ENCODE peak calls at places on chromosome 11, in nine cellular contexts. One of them, this sample, is unnamed. For H3K36me3 and H3K27me3, the result is how much of the 10 kb centered on the place peaks cover.

GRCh38 chr11:31995525-31996123 is 95.2 kb upstream of the RCN1 start:
- DNase-seq in brain microvascular endothelial cell: no peak
- DNase-seq in ovary: no peak
- DNase-seq in cardiac muscle cell: no peak
- DNase-seq in RWPE2: no peak
- DNase-seq in endodermal cell: no peak
- DNase-seq in GM06990: peak
- DNase-seq in upper lobe of right lung: no peak
- DNase-seq in thoracic aorta: no peak
- DNase-seq in this sample: no peak

GRCh38 chr11:33059331-33060007 is 20.1 kb downstream of the TCP11L1 start:
- DNase-seq in cardiac muscle cell: no peak
- DNase-seq in endodermal cell: peak
- DNase-seq in GM06990: no peak
- DNase-seq in ovary: no peak
- DNase-seq in upper lobe of right lung: no peak
- DNase-seq in RWPE2: no peak
- DNase-seq in brain microvascular endothelial cell: no peak
- DNase-seq in thoracic aorta: no peak
- DNase-seq in this sample: no peak

GRCh38 chr11:75280770-75281468 is 40.3 kb downstream of the TPBGL start:
- DNase-seq in endodermal cell: peak
- DNase-seq in brain microvascular endothelial cell: no peak
- DNase-seq in RWPE2: no peak
- DNase-seq in thoracic aorta: no peak
- DNase-seq in upper lobe of right lung: peak
- DNase-seq in ovary: peak
- DNase-seq in GM06990: no peak
- DNase-seq in cardiac muscle cell: no peak
- DNase-seq in this sample: no peak

GRCh38 chr11:61694971-61695706 is 14.9 kb downstream of the DAGLA start:
- DNase-seq in ovary: peak
- DNase-seq in brain microvascular endothelial cell: no peak
- DNase-seq in GM06990: no peak
- DNase-seq in RWPE2: no peak
- DNase-seq in cardiac muscle cell: peak
- DNase-seq in upper lobe of right lung: peak
- DNase-seq in thoracic aorta: no peak
- DNase-seq in endodermal cell: peak
- DNase-seq in this sample: peak

GRCh38 chr11:118791015-118791960 is at the start of gene DDX6:
- DNase-seq in brain microvascular endothelial cell: peak
- DNase-seq in RWPE2: peak
- DNase-seq in endodermal cell: peak
- DNase-seq in upper lobe of right lung: peak
- DNase-seq in cardiac muscle cell: peak
- DNase-seq in ovary: peak
- DNase-seq in thoracic aorta: peak
- DNase-seq in GM06990: peak
- DNase-seq in this sample: peak

GRCh38 chr11:70641366-70641765 is 243.0 kb downstream of the CTTN start:
- DNase-seq in GM06990: no peak
- DNase-seq in cardiac muscle cell: peak
- DNase-seq in endodermal cell: peak
- DNase-seq in ovary: no peak
- DNase-seq in thoracic aorta: no peak
- DNase-seq in upper lobe of right lung: no peak
- DNase-seq in brain microvascular endothelial cell: no peak
- DNase-seq in RWPE2: no peak
- DNase-seq in this sample: peak

GRCh38 chr11:3840870-3841425 is at the start of gene RHOG:
- DNase-seq in cardiac muscle cell: peak
- DNase-seq in upper lobe of right lung: peak
- DNase-seq in thoracic aorta: peak
- DNase-seq in GM06990: peak
- DNase-seq in endodermal cell: peak
- DNase-seq in brain microvascular endothelial cell: no peak
- DNase-seq in RWPE2: peak
- DNase-seq in ovary: peak
- DNase-seq in this sample: peak

GRCh38 chr11:86802146-86802545 is 1.8 kb downstream of the PRSS23 start:
- DNase-seq in endodermal cell: no peak
- DNase-seq in ovary: no peak
- DNase-seq in RWPE2: no peak
- DNase-seq in thoracic aorta: no peak
- DNase-seq in GM06990: no peak
- DNase-seq in cardiac muscle cell: no peak
- DNase-seq in brain microvascular endothelial cell: no peak
- DNase-seq in upper lobe of right lung: no peak
- DNase-seq in this sample: no peak

GRCh38 chr11:112320668-112321067 is 60.0 kb upstream of the PLET1 start:
- DNase-seq in GM06990: no peak
- DNase-seq in upper lobe of right lung: peak
- DNase-seq in thoracic aorta: peak
- DNase-seq in cardiac muscle cell: peak
- DNase-seq in ovary: peak
- DNase-seq in RWPE2: peak
- DNase-seq in endodermal cell: no peak
- DNase-seq in brain microvascular endothelial cell: peak
- DNase-seq in this sample: no peak

GRCh38 chr11:100830295-100830694 is 143.2 kb downstream of the ARHGAP42 start:
- DNase-seq in upper lobe of right lung: no peak
- DNase-seq in brain microvascular endothelial cell: peak
- DNase-seq in ovary: no peak
- DNase-seq in RWPE2: no peak
- DNase-seq in cardiac muscle cell: peak
- DNase-seq in endodermal cell: peak
- DNase-seq in thoracic aorta: no peak
- DNase-seq in GM06990: no peak
- DNase-seq in this sample: no peak

GRCh38 chr11:44606472-44606871 is 41.0 kb downstream of the CD82 start:
- DNase-seq in cardiac muscle cell: no peak
- DNase-seq in ovary: no peak
- DNase-seq in endodermal cell: no peak
- DNase-seq in RWPE2: no peak
- DNase-seq in GM06990: no peak
- DNase-seq in thoracic aorta: no peak
- DNase-seq in upper lobe of right lung: no peak
- DNase-seq in brain microvascular endothelial cell: no peak
- DNase-seq in this sample: no peak

GRCh38 chr11:44605965-44606364 is 40.5 kb downstream of the CD82 start:
- DNase-seq in ovary: no peak
- DNase-seq in GM06990: no peak
- DNase-seq in upper lobe of right lung: no peak
- DNase-seq in brain microvascular endothelial cell: no peak
- DNase-seq in endodermal cell: no peak
- DNase-seq in RWPE2: no peak
- DNase-seq in cardiac muscle cell: no peak
- DNase-seq in thoracic aorta: no peak
- DNase-seq in this sample: no peak

GRCh38 chr11:44602810-44603410 is 37.4 kb downstream of the CD82 start:
- DNase-seq in thoracic aorta: no peak
- DNase-seq in upper lobe of right lung: no peak
- DNase-seq in GM06990: no peak
- DNase-seq in endodermal cell: no peak
- DNase-seq in cardiac muscle cell: no peak
- DNase-seq in RWPE2: no peak
- DNase-seq in brain microvascular endothelial cell: no peak
- DNase-seq in ovary: no peak
- DNase-seq in this sample: no peak

GRCh38 chr11:44605068-44605708 is 39.7 kb downstream of the CD82 start:
- DNase-seq in brain microvascular endothelial cell: no peak
- DNase-seq in thoracic aorta: no peak
- DNase-seq in RWPE2: no peak
- DNase-seq in GM06990: no peak
- DNase-seq in ovary: no peak
- DNase-seq in endodermal cell: no peak
- DNase-seq in upper lobe of right lung: no peak
- DNase-seq in cardiac muscle cell: no peak
- DNase-seq in this sample: no peak

DNA sequence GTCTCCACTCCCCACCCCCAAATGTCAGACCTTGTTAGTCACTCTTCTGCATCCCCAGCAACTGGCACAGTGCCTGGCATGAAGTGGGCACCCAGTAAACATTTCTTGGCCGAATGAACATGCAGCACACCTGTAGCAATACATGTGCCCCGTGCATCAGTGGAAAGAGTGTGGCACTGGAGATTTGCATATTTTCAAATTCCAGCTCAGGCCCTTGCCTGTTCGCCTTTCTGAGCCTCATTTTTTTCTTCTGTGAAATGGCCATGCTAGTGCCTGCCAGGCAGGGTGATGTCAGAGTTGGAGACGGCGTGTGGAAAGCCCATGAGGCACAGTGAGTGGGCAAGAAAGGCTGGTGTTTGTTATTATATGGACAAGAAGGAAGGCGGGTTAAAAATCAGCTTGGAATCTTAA is 38.7 kb downstream of the CD82 start:
- DNase-seq in cardiac muscle cell: no peak
- DNase-seq in RWPE2: no peak
- DNase-seq in GM06990: no peak
- DNase-seq in brain microvascular endothelial cell: no peak
- DNase-seq in ovary: no peak
- DNase-seq in upper lobe of right lung: no peak
- DNase-seq in thoracic aorta: peak
- DNase-seq in endodermal cell: no peak
- DNase-seq in this sample: no peak
- H3K4me3 ChIP-seq in cardiac muscle cell: no peak
- H3K4me3 ChIP-seq in RWPE2: no peak
- H3K4me3 ChIP-seq in GM06990: no peak
- H3K4me3 ChIP-seq in brain microvascular endothelial cell: no peak
- H3K4me3 ChIP-seq in ovary: no peak
- H3K4me3 ChIP-seq in upper lobe of right lung: no peak
- H3K4me3 ChIP-seq in thoracic aorta: no peak
- H3K4me3 ChIP-seq in endodermal cell: no peak
- H3K4me3 ChIP-seq in this sample: no peak

DNA sequence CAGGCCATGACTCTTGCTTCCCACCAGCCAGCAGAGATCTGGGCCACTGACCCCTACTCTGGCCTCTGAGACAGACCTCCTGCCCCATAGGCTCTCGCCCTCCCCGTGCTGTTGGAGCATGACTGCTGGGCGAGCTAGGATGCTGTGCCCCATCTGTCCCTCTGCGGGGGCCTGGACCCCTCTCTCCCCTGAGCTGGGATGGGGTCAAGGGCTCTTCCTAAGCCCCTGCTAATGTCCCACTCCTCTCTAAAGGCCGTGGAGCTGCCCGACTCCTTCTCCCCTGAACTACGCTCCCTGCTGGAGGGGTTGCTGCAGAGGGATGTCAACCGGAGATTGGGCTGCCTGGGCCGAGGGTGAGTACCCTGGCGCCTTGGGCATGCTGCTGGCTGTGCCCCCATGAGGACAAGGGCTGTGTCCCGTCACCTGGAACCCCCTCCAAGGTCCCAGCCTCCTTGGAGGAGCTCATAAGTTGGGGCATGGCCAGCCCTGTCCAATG is 6.2 kb upstream of the ANKRD13D start:
- DNase-seq in upper lobe of right lung: peak
- DNase-seq in ovary: peak
- DNase-seq in GM06990: no peak
- DNase-seq in RWPE2: no peak
- DNase-seq in endodermal cell: no peak
- DNase-seq in brain microvascular endothelial cell: no peak
- DNase-seq in thoracic aorta: no peak
- DNase-seq in cardiac muscle cell: no peak
- DNase-seq in this sample: no peak
- H3K36me3 ChIP-seq in upper lobe of right lung: half or more
- H3K36me3 ChIP-seq in ovary: under half
- H3K36me3 ChIP-seq in GM06990: half or more
- H3K36me3 ChIP-seq in RWPE2: half or more
- H3K36me3 ChIP-seq in endodermal cell: under half
- H3K36me3 ChIP-seq in brain microvascular endothelial cell: half or more
- H3K36me3 ChIP-seq in thoracic aorta: half or more
- H3K36me3 ChIP-seq in cardiac muscle cell: under half
- H3K36me3 ChIP-seq in this sample: under half

GRCh38 chr11:1560011-1560579 is 12.0 kb downstream of the DUSP8 start:
- DNase-seq in RWPE2: peak
- DNase-seq in ovary: no peak
- DNase-seq in endodermal cell: no peak
- DNase-seq in cardiac muscle cell: no peak
- DNase-seq in thoracic aorta: no peak
- DNase-seq in GM06990: no peak
- DNase-seq in brain microvascular endothelial cell: no peak
- DNase-seq in upper lobe of right lung: peak
- DNase-seq in this sample: peak

GRCh38 chr11:1562469-1563148 is 9.5 kb downstream of the DUSP8 start:
- DNase-seq in brain microvascular endothelial cell: no peak
- DNase-seq in ovary: no peak
- DNase-seq in GM06990: no peak
- DNase-seq in RWPE2: no peak
- DNase-seq in thoracic aorta: no peak
- DNase-seq in cardiac muscle cell: no peak
- DNase-seq in endodermal cell: no peak
- DNase-seq in upper lobe of right lung: peak
- DNase-seq in this sample: peak

GRCh38 chr11:1560618-1561251 is 11.3 kb downstream of the DUSP8 start:
- DNase-seq in upper lobe of right lung: no peak
- DNase-seq in endodermal cell: no peak
- DNase-seq in GM06990: no peak
- DNase-seq in RWPE2: no peak
- DNase-seq in cardiac muscle cell: no peak
- DNase-seq in thoracic aorta: no peak
- DNase-seq in brain microvascular endothelial cell: no peak
- DNase-seq in ovary: no peak
- DNase-seq in this sample: peak

GRCh38 chr11:1561955-1562354 is 10.1 kb downstream of the DUSP8 start:
- DNase-seq in endodermal cell: no peak
- DNase-seq in brain microvascular endothelial cell: no peak
- DNase-seq in ovary: no peak
- DNase-seq in upper lobe of right lung: peak
- DNase-seq in thoracic aorta: no peak
- DNase-seq in RWPE2: no peak
- DNase-seq in GM06990: no peak
- DNase-seq in cardiac muscle cell: no peak
- DNase-seq in this sample: peak

DNA sequence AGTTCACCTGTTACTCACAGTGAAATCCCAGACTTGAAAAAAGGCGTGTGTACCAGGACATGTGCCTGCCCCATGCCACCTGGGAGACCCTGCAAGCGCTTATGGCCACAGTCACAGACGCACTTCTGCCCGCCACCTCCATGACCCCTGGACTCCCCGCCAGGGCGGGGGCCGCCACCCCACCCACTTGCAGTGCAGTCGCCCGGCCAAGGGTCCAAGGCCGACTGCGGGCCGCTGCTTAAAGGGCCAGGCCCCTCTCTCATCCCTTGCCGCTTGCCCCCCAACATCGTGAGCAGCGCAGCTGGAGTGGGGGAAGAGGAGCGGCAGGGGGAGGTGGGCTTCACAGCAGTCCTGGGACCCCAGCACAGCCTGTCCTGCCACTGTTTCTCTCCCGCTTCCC is 10.8 kb downstream of the DUSP8 start:
- DNase-seq in thoracic aorta: no peak
- DNase-seq in cardiac muscle cell: no peak
- DNase-seq in RWPE2: no peak
- DNase-seq in ovary: no peak
- DNase-seq in GM06990: no peak
- DNase-seq in brain microvascular endothelial cell: no peak
- DNase-seq in upper lobe of right lung: peak
- DNase-seq in endodermal cell: no peak
- DNase-seq in this sample: no peak
- H3K27me3 ChIP-seq in thoracic aorta: under half
- H3K27me3 ChIP-seq in cardiac muscle cell: half or more
- H3K27me3 ChIP-seq in RWPE2: under half
- H3K27me3 ChIP-seq in ovary: under half
- H3K27me3 ChIP-seq in GM06990: under half
- H3K27me3 ChIP-seq in brain microvascular endothelial cell: under half
- H3K27me3 ChIP-seq in upper lobe of right lung: under half
- H3K27me3 ChIP-seq in endodermal cell: under half
- H3K27me3 ChIP-seq in this sample: under half

GRCh38 chr11:6747097-6747662 is 24.6 kb downstream of the OR2AG2 start:
- DNase-seq in RWPE2: no peak
- DNase-seq in thoracic aorta: no peak
- DNase-seq in upper lobe of right lung: no peak
- DNase-seq in endodermal cell: no peak
- DNase-seq in GM06990: no peak
- DNase-seq in ovary: no peak
- DNase-seq in cardiac muscle cell: no peak
- DNase-seq in brain microvascular endothelial cell: no peak
- DNase-seq in this sample: no peak
- H3K4me3 ChIP-seq in RWPE2: no peak
- H3K4me3 ChIP-seq in thoracic aorta: no peak
- H3K4me3 ChIP-seq in upper lobe of right lung: no peak
- H3K4me3 ChIP-seq in endodermal cell: no peak
- H3K4me3 ChIP-seq in GM06990: no peak
- H3K4me3 ChIP-seq in ovary: no peak
- H3K4me3 ChIP-seq in cardiac muscle cell: no peak
- H3K4me3 ChIP-seq in brain microvascular endothelial cell: no peak
- H3K4me3 ChIP-seq in this sample: no peak

This sample was measured in H7.